ENCODE peak calls at places on chromosome 9, in eight cellular contexts. One of them, this sample, is unnamed.

GRCh38 chr9:16752615-16753014 is 117.9 kb downstream of the BNC2 start:
- DNase-seq in body of pancreas: no peak
- DNase-seq in lung: no peak
- DNase-seq in cardiac fibroblast: no peak
- DNase-seq in choroid plexus epithelial cell: no peak
- DNase-seq in CD4-positive, alpha-beta T cell: no peak
- DNase-seq in NB4: no peak
- DNase-seq in cardiac muscle cell: no peak
- DNase-seq in this sample: no peak

GRCh38 chr9:132877818-132878694 is at the start of gene AK8:
- DNase-seq in body of pancreas: peak; percentile 70
- DNase-seq in lung: peak; percentile 67
- DNase-seq in cardiac fibroblast: peak; percentile 82
- DNase-seq in choroid plexus epithelial cell: peak; percentile 72
- DNase-seq in CD4-positive, alpha-beta T cell: peak; percentile 60
- DNase-seq in NB4: peak; percentile 79
- DNase-seq in cardiac muscle cell: peak; percentile 82
- DNase-seq in this sample: peak; percentile 44

GRCh38 chr9:130165579-130165978 is 6.6 kb upstream of the NCS1 start:
- DNase-seq in body of pancreas: no peak
- DNase-seq in lung: no peak
- DNase-seq in cardiac fibroblast: no peak
- DNase-seq in choroid plexus epithelial cell: no peak
- DNase-seq in CD4-positive, alpha-beta T cell: no peak
- DNase-seq in NB4: no peak
- DNase-seq in cardiac muscle cell: no peak
- DNase-seq in this sample: no peak

GRCh38 chr9:132311978-132312377 is 42.8 kb downstream of the SETX start:
- DNase-seq in body of pancreas: no peak
- DNase-seq in lung: no peak
- DNase-seq in cardiac fibroblast: no peak
- DNase-seq in choroid plexus epithelial cell: peak; percentile 10
- DNase-seq in CD4-positive, alpha-beta T cell: no peak
- DNase-seq in NB4: peak; percentile 7
- DNase-seq in cardiac muscle cell: no peak
- DNase-seq in this sample: no peak

GRCh38 chr9:138103111-138103823 is 225.7 kb downstream of the CACNA1B start:
- DNase-seq in body of pancreas: no peak
- DNase-seq in lung: no peak
- DNase-seq in cardiac fibroblast: no peak
- DNase-seq in choroid plexus epithelial cell: no peak
- DNase-seq in CD4-positive, alpha-beta T cell: no peak
- DNase-seq in NB4: no peak
- DNase-seq in cardiac muscle cell: no peak
- DNase-seq in this sample: no peak

GRCh38 chr9:33161011-33161588 is 6.0 kb downstream of the B4GALT1 start:
- DNase-seq in body of pancreas: peak; percentile 59
- DNase-seq in lung: peak; percentile 83
- DNase-seq in cardiac fibroblast: peak; percentile 95
- DNase-seq in choroid plexus epithelial cell: peak; percentile 97
- DNase-seq in CD4-positive, alpha-beta T cell: no peak
- DNase-seq in NB4: peak; percentile 77
- DNase-seq in cardiac muscle cell: peak; percentile 96
- DNase-seq in this sample: no peak

GRCh38 chr9:22175972-22176545 is 167.0 kb upstream of the CDKN2B start:
- DNase-seq in body of pancreas: no peak
- DNase-seq in lung: no peak
- DNase-seq in cardiac fibroblast: no peak
- DNase-seq in choroid plexus epithelial cell: no peak
- DNase-seq in CD4-positive, alpha-beta T cell: no peak
- DNase-seq in NB4: no peak
- DNase-seq in cardiac muscle cell: no peak
- DNase-seq in this sample: no peak

GRCh38 chr9:119509291-119509905 is 140.2 kb upstream of the BRINP1 start:
- DNase-seq in body of pancreas: no peak
- DNase-seq in lung: no peak
- DNase-seq in cardiac fibroblast: no peak
- DNase-seq in choroid plexus epithelial cell: no peak
- DNase-seq in CD4-positive, alpha-beta T cell: no peak
- DNase-seq in NB4: no peak
- DNase-seq in cardiac muscle cell: no peak
- DNase-seq in this sample: no peak

GRCh38 chr9:36036780-36037579 is at the start of gene RECK:
- DNase-seq in body of pancreas: peak; percentile 82
- DNase-seq in lung: peak; percentile 89
- DNase-seq in cardiac fibroblast: peak; percentile 89
- DNase-seq in choroid plexus epithelial cell: peak; percentile 62
- DNase-seq in CD4-positive, alpha-beta T cell: peak; percentile 76
- DNase-seq in NB4: peak; percentile 72
- DNase-seq in cardiac muscle cell: peak; percentile 87
- DNase-seq in this sample: peak; percentile 81

GRCh38 chr9:37413311-37413710 is 9.2 kb upstream of the GRHPR start:
- DNase-seq in body of pancreas: no peak
- DNase-seq in lung: no peak
- DNase-seq in cardiac fibroblast: no peak
- DNase-seq in choroid plexus epithelial cell: no peak
- DNase-seq in CD4-positive, alpha-beta T cell: no peak
- DNase-seq in NB4: no peak
- DNase-seq in cardiac muscle cell: no peak
- DNase-seq in this sample: no peak

GRCh38 chr9:79801459-79801858 is 229.7 kb downstream of the TLE4 start:
- DNase-seq in body of pancreas: no peak
- DNase-seq in lung: no peak
- DNase-seq in cardiac fibroblast: no peak
- DNase-seq in choroid plexus epithelial cell: no peak
- DNase-seq in CD4-positive, alpha-beta T cell: no peak
- DNase-seq in NB4: no peak
- DNase-seq in cardiac muscle cell: no peak
- DNase-seq in this sample: no peak

GRCh38 chr9:20929276-20929675 is 102.2 kb downstream of the HACD4 start:
- DNase-seq in body of pancreas: no peak
- DNase-seq in lung: no peak
- DNase-seq in cardiac fibroblast: no peak
- DNase-seq in choroid plexus epithelial cell: no peak
- DNase-seq in CD4-positive, alpha-beta T cell: no peak
- DNase-seq in NB4: no peak
- DNase-seq in cardiac muscle cell: no peak
- DNase-seq in this sample: no peak

GRCh38 chr9:127163409-127163808 is 41.0 kb upstream of the ANGPTL2 start:
- DNase-seq in body of pancreas: no peak
- DNase-seq in lung: no peak
- DNase-seq in cardiac fibroblast: peak; percentile 81
- DNase-seq in choroid plexus epithelial cell: peak; percentile 83
- DNase-seq in CD4-positive, alpha-beta T cell: no peak
- DNase-seq in NB4: peak; percentile 91
- DNase-seq in cardiac muscle cell: peak; percentile 77
- DNase-seq in this sample: no peak

GRCh38 chr9:81103597-81104471 is 585.5 kb downstream of the TLE1 start:
- DNase-seq in body of pancreas: no peak
- DNase-seq in lung: no peak
- DNase-seq in cardiac fibroblast: no peak
- DNase-seq in choroid plexus epithelial cell: peak; percentile 37
- DNase-seq in CD4-positive, alpha-beta T cell: no peak
- DNase-seq in NB4: no peak
- DNase-seq in cardiac muscle cell: peak; percentile 15
- DNase-seq in this sample: no peak

GRCh38 chr9:122190597-122191381 is 31.1 kb downstream of the MORN5 start:
- DNase-seq in body of pancreas: no peak
- DNase-seq in lung: peak; percentile 52
- DNase-seq in cardiac fibroblast: no peak
- DNase-seq in choroid plexus epithelial cell: no peak
- DNase-seq in CD4-positive, alpha-beta T cell: no peak
- DNase-seq in NB4: no peak
- DNase-seq in cardiac muscle cell: no peak
- DNase-seq in this sample: no peak

GRCh38 chr9:101226803-101227202 is 158.0 kb downstream of the BAAT start:
- DNase-seq in body of pancreas: no peak
- DNase-seq in lung: no peak
- DNase-seq in cardiac fibroblast: no peak
- DNase-seq in choroid plexus epithelial cell: no peak
- DNase-seq in CD4-positive, alpha-beta T cell: no peak
- DNase-seq in NB4: no peak
- DNase-seq in cardiac muscle cell: no peak
- DNase-seq in this sample: no peak

DNA sequence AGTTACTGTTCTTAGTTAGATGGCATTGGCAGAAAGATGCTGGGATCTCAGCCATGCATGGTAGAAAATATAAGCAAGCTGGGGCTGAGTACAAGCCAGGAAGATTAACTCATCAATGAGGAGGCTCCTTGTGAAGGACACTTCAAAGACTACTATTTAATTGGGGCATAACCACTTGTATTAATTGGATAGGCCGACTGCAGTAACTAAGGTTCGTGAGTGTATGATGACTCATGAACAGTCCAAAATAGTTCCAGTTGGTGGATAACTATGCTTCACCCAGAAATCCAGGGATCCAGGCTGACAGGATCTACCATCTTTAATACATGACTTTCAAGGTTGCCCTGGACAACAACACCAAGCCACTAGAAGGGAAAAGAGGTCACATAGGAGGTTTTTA is 138.0 kb downstream of the TMEM38B start:
- DNase-seq in body of pancreas: no peak
- DNase-seq in lung: no peak
- DNase-seq in cardiac fibroblast: no peak
- DNase-seq in choroid plexus epithelial cell: no peak
- DNase-seq in CD4-positive, alpha-beta T cell: no peak
- DNase-seq in NB4: no peak
- DNase-seq in cardiac muscle cell: no peak
- DNase-seq in this sample: no peak
- TF ChIP-seq CTCF in body of pancreas: no peak
- TF ChIP-seq CTCF in lung: no peak
- TF ChIP-seq CTCF in cardiac fibroblast: no peak
- TF ChIP-seq CTCF in choroid plexus epithelial cell: no peak
- TF ChIP-seq CTCF in CD4-positive, alpha-beta T cell: no peak
- TF ChIP-seq CTCF in NB4: no peak
- TF ChIP-seq CTCF in cardiac muscle cell: no peak
- TF ChIP-seq CTCF in this sample: no peak

DNA sequence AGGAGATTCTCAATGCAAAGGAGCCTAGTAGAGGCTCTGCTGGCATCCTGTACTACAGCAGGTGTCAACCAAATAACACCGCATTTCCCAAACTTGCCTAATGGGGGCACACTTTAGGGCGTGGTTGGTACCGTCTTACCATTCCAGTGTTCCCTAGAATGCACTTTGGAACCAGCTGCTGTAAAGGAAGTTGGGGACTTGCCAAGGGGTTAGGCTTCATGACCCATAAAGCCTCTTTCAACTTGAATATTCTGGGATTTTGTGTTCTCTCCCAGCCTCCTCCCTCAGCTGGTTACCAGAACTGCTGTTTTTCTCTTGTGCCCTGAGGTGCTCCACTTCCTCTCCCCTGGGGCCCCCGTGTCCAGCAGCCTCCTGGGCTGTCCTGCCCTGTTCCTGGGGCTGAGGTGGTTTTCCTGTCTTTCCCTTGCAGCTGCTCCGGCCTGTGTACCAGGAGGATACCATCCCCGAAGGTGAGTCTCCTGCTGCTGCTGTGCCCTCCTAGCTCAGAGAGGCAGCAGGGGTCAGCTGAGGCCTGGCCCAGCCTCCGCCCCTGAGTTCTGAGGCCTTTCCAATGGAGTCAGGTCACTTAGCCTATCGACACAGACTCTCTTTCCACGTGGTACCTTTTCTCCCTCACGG is 44.7 kb downstream of the RGS3 start:
- DNase-seq in body of pancreas: peak; percentile 47
- DNase-seq in lung: no peak
- DNase-seq in cardiac fibroblast: peak; percentile 57
- DNase-seq in choroid plexus epithelial cell: peak; percentile 19
- DNase-seq in CD4-positive, alpha-beta T cell: no peak
- DNase-seq in NB4: peak; percentile 22
- DNase-seq in cardiac muscle cell: no peak
- DNase-seq in this sample: no peak
- TF ChIP-seq CTCF in body of pancreas: peak; percentile 29
- TF ChIP-seq CTCF in lung: no peak
- TF ChIP-seq CTCF in cardiac fibroblast: peak; percentile 8
- TF ChIP-seq CTCF in choroid plexus epithelial cell: peak; percentile 29
- TF ChIP-seq CTCF in CD4-positive, alpha-beta T cell: no peak
- TF ChIP-seq CTCF in NB4: no peak
- TF ChIP-seq CTCF in cardiac muscle cell: no peak
- TF ChIP-seq CTCF in this sample: no peak

GRCh38 chr9:98479449-98479848 is 224.0 kb upstream of the TBC1D2 start:
- DNase-seq in body of pancreas: no peak
- DNase-seq in lung: no peak
- DNase-seq in cardiac fibroblast: no peak
- DNase-seq in choroid plexus epithelial cell: no peak
- DNase-seq in CD4-positive, alpha-beta T cell: no peak
- DNase-seq in NB4: no peak
- DNase-seq in cardiac muscle cell: no peak
- DNase-seq in this sample: no peak

GRCh38 chr9:98481676-98482075 is 226.2 kb upstream of the TBC1D2 start:
- DNase-seq in body of pancreas: no peak
- DNase-seq in lung: no peak
- DNase-seq in cardiac fibroblast: no peak
- DNase-seq in choroid plexus epithelial cell: no peak
- DNase-seq in CD4-positive, alpha-beta T cell: no peak
- DNase-seq in NB4: no peak
- DNase-seq in cardiac muscle cell: no peak
- DNase-seq in this sample: no peak

GRCh38 chr9:98479967-98480847 is 224.8 kb upstream of the TBC1D2 start:
- DNase-seq in body of pancreas: no peak
- DNase-seq in lung: no peak
- DNase-seq in cardiac fibroblast: no peak
- DNase-seq in choroid plexus epithelial cell: no peak
- DNase-seq in CD4-positive, alpha-beta T cell: no peak
- DNase-seq in NB4: no peak
- DNase-seq in cardiac muscle cell: no peak
- DNase-seq in this sample: no peak

GRCh38 chr9:98484218-98484617 is 224.5 kb downstream of the GABBR2 start:
- DNase-seq in body of pancreas: no peak
- DNase-seq in lung: no peak
- DNase-seq in cardiac fibroblast: peak; percentile 60
- DNase-seq in choroid plexus epithelial cell: peak; percentile 39
- DNase-seq in CD4-positive, alpha-beta T cell: no peak
- DNase-seq in NB4: no peak
- DNase-seq in cardiac muscle cell: peak; percentile 45
- DNase-seq in this sample: no peak

DNA sequence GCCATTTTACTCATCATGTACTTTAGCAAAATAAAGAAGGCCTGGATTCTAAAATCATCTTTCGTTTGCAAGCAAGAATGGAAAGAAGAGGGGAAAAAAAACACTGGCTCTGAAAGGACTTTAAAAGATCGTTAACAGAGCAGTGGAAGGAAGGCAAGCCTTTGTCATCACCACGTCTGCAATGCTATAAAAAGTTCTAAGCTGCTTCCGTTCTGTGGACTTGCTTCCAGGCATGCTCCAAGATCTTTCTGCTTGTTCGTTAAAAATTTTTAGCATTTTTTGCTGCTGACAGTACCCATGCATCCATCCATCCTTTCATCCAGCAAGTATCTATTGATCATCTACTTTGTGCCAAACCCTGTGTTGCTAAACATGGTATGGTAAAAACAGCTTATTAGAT is 226.5 kb downstream of the GABBR2 start:
- DNase-seq in body of pancreas: no peak
- DNase-seq in lung: no peak
- DNase-seq in cardiac fibroblast: peak; percentile 18
- DNase-seq in choroid plexus epithelial cell: no peak
- DNase-seq in CD4-positive, alpha-beta T cell: no peak
- DNase-seq in NB4: no peak
- DNase-seq in cardiac muscle cell: peak; percentile 21
- DNase-seq in this sample: no peak
- TF ChIP-seq CTCF in body of pancreas: no peak
- TF ChIP-seq CTCF in lung: no peak
- TF ChIP-seq CTCF in cardiac fibroblast: no peak
- TF ChIP-seq CTCF in choroid plexus epithelial cell: no peak
- TF ChIP-seq CTCF in CD4-positive, alpha-beta T cell: no peak
- TF ChIP-seq CTCF in NB4: no peak
- TF ChIP-seq CTCF in cardiac muscle cell: no peak
- TF ChIP-seq CTCF in this sample: no peak

GRCh38 chr9:27634879-27635278 is 61.6 kb upstream of the C9orf72 start:
- DNase-seq in body of pancreas: no peak
- DNase-seq in lung: no peak
- DNase-seq in cardiac fibroblast: no peak
- DNase-seq in choroid plexus epithelial cell: no peak
- DNase-seq in CD4-positive, alpha-beta T cell: no peak
- DNase-seq in NB4: peak; percentile 63
- DNase-seq in cardiac muscle cell: no peak
- DNase-seq in this sample: no peak
- TF ChIP-seq CTCF in body of pancreas: no peak
- TF ChIP-seq CTCF in lung: no peak
- TF ChIP-seq CTCF in cardiac fibroblast: no peak
- TF ChIP-seq CTCF in choroid plexus epithelial cell: no peak
- TF ChIP-seq CTCF in CD4-positive, alpha-beta T cell: no peak
- TF ChIP-seq CTCF in NB4: no peak
- TF ChIP-seq CTCF in cardiac muscle cell: no peak
- TF ChIP-seq CTCF in this sample: no peak